ENCODE peak calls at places on chromosomes 6 and 20, in eight cellular contexts. One of them, this sample, is unnamed.

GRCh38 chr6:3987072-3987471 is 91.9 kb downstream of the FAM217A start:
- DNase-seq in testis: no peak
- DNase-seq in H1: no peak
- DNase-seq in Peyer's patch: no peak
- DNase-seq in HepG2: no peak
- DNase-seq in GM12878: no peak
- DNase-seq in stomach: no peak
- DNase-seq in endothelial cell of umbilical vein: peak; percentile 84
- DNase-seq in this sample: no peak

GRCh38 chr6:43926644-43927524 is 156.9 kb downstream of the VEGFA start:
- DNase-seq in testis: no peak
- DNase-seq in Peyer's patch: peak; percentile 70
- DNase-seq in endothelial cell of umbilical vein: peak; percentile 57
- DNase-seq in HepG2: peak; percentile 90
- DNase-seq in GM12878: no peak
- DNase-seq in stomach: peak; percentile 72
- DNase-seq in H1: no peak
- DNase-seq in this sample: peak; percentile 89

GRCh38 chr20:60036346-60037119 is 78.3 kb downstream of the CDH26 start:
- DNase-seq in GM12878: no peak
- DNase-seq in HepG2: no peak
- DNase-seq in Peyer's patch: no peak
- DNase-seq in stomach: no peak
- DNase-seq in endothelial cell of umbilical vein: no peak
- DNase-seq in testis: no peak
- DNase-seq in H1: no peak
- DNase-seq in this sample: no peak

GRCh38 chr20:50815162-50815989 is 20.5 kb downstream of the BCAS4 start:
- DNase-seq in testis: no peak
- DNase-seq in endothelial cell of umbilical vein: no peak
- DNase-seq in HepG2: no peak
- DNase-seq in Peyer's patch: no peak
- DNase-seq in stomach: no peak
- DNase-seq in GM12878: peak; percentile 65
- DNase-seq in H1: no peak
- DNase-seq in this sample: no peak

GRCh38 chr20:10461495-10461894 is 26.4 kb downstream of the SLX4IP start:
- DNase-seq in HepG2: no peak
- DNase-seq in testis: no peak
- DNase-seq in endothelial cell of umbilical vein: no peak
- DNase-seq in Peyer's patch: no peak
- DNase-seq in stomach: no peak
- DNase-seq in GM12878: no peak
- DNase-seq in H1: no peak
- DNase-seq in this sample: no peak

GRCh38 chr6:136669299-136669699 is 119.1 kb upstream of the MAP7 start:
- DNase-seq in stomach: no peak
- DNase-seq in H1: no peak
- DNase-seq in GM12878: no peak
- DNase-seq in HepG2: peak; percentile 19
- DNase-seq in endothelial cell of umbilical vein: peak; percentile 69
- DNase-seq in testis: no peak
- DNase-seq in Peyer's patch: no peak
- DNase-seq in this sample: no peak

GRCh38 chr6:87291879-87292278 is 30.5 kb upstream of the SMIM8 start:
- DNase-seq in HepG2: no peak
- DNase-seq in GM12878: no peak
- DNase-seq in endothelial cell of umbilical vein: no peak
- DNase-seq in H1: no peak
- DNase-seq in testis: no peak
- DNase-seq in stomach: no peak
- DNase-seq in Peyer's patch: no peak
- DNase-seq in this sample: no peak

GRCh38 chr6:24506814-24507520 is 12.2 kb downstream of the ALDH5A1 start:
- DNase-seq in endothelial cell of umbilical vein: no peak
- DNase-seq in stomach: no peak
- DNase-seq in H1: no peak
- DNase-seq in testis: no peak
- DNase-seq in HepG2: no peak
- DNase-seq in GM12878: no peak
- DNase-seq in Peyer's patch: no peak
- DNase-seq in this sample: no peak

GRCh38 chr6:83073620-83074019 is 6.1 kb downstream of the DOP1A start:
- DNase-seq in stomach: no peak
- DNase-seq in GM12878: no peak
- DNase-seq in HepG2: no peak
- DNase-seq in Peyer's patch: no peak
- DNase-seq in testis: no peak
- DNase-seq in H1: no peak
- DNase-seq in endothelial cell of umbilical vein: no peak
- DNase-seq in this sample: no peak

GRCh38 chr6:47772359-47772758 is 9.5 kb upstream of the OPN5 start:
- DNase-seq in endothelial cell of umbilical vein: no peak
- DNase-seq in testis: no peak
- DNase-seq in stomach: no peak
- DNase-seq in HepG2: no peak
- DNase-seq in Peyer's patch: no peak
- DNase-seq in H1: no peak
- DNase-seq in GM12878: no peak
- DNase-seq in this sample: no peak

GRCh38 chr20:57399587-57400261 is 8.5 kb downstream of the RBM38 start:
- DNase-seq in HepG2: no peak
- DNase-seq in endothelial cell of umbilical vein: no peak
- DNase-seq in GM12878: peak; percentile 71
- DNase-seq in Peyer's patch: no peak
- DNase-seq in H1: no peak
- DNase-seq in testis: peak; percentile 59
- DNase-seq in stomach: peak; percentile 53
- DNase-seq in this sample: peak; percentile 15

GRCh38 chr6:27873101-27874030 is 38.8 kb downstream of the OR2B2 start:
- DNase-seq in GM12878: peak; percentile 90
- DNase-seq in H1: peak; percentile 86
- DNase-seq in HepG2: no peak
- DNase-seq in testis: peak; percentile 58
- DNase-seq in endothelial cell of umbilical vein: peak; percentile 89
- DNase-seq in Peyer's patch: peak; percentile 77
- DNase-seq in stomach: peak; percentile 68
- DNase-seq in this sample: peak; percentile 56

DNA sequence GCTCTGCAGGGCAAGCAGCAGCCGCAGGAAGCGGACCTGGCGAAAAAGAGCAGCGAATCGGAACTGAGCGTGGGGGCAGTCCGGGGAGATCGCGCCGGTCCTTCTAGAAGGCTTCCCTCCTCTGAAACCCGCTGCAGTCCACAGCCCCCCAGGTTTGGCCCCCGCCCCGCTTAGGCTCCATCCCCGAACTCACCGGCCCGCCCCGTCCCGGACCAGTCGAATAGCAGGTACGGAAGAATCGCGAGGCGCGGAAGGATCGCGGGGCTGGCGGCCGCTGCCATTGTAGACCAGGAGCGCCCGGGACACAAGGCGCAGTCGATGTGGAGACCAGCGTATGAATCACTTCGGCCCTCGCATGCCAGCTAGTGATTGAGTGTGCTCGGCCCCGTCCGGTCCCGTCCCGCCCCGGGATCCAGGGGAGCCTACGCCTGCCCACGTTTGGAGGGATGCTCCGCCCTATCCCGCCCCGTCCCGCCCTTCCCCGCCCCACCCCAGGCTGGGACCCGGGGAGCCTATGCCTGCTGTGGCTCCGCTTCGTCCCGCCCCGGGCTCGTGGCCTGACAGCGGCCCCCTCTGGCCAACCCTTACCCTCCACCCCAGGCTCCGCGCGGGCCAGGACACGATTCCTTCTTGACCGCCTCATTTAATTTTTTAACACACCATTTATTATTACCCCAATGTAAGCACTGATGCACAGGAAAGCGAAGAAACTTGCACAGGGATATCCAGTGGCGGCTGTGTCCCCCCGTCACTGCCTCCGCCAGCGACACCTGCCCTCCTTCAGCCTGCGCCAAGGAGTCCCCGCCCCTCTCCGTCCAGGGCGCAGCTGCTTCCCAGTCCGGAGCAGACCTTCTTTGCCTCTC is at the start of gene ULBP3:
- DNase-seq in Peyer's patch: peak; percentile 94
- DNase-seq in testis: peak; percentile 88
- DNase-seq in stomach: peak; percentile 92
- DNase-seq in H1: peak; percentile 85
- DNase-seq in HepG2: peak; percentile 69
- DNase-seq in GM12878: no peak
- DNase-seq in endothelial cell of umbilical vein: peak; percentile 97
- DNase-seq in this sample: peak; percentile 96
- TF ChIP-seq POLR2A in Peyer's patch: peak; percentile 29
- TF ChIP-seq POLR2A in testis: no peak
- TF ChIP-seq POLR2A in stomach: no peak
- TF ChIP-seq POLR2A in H1: peak; percentile 56
- TF ChIP-seq POLR2A in HepG2: no peak
- TF ChIP-seq POLR2A in GM12878: peak; percentile 38
- TF ChIP-seq POLR2A in endothelial cell of umbilical vein: peak; percentile 92
- TF ChIP-seq POLR2A in this sample: peak; percentile 36

GRCh38 chr6:67888886-67889681 is 746.0 kb upstream of the ADGRB3 start:
- DNase-seq in GM12878: no peak
- DNase-seq in HepG2: peak; percentile 3
- DNase-seq in stomach: no peak
- DNase-seq in testis: no peak
- DNase-seq in H1: no peak
- DNase-seq in endothelial cell of umbilical vein: no peak
- DNase-seq in Peyer's patch: no peak
- DNase-seq in this sample: no peak
- TF ChIP-seq POLR2A in GM12878: no peak
- TF ChIP-seq POLR2A in HepG2: no peak
- TF ChIP-seq POLR2A in stomach: no peak
- TF ChIP-seq POLR2A in testis: no peak
- TF ChIP-seq POLR2A in H1: no peak
- TF ChIP-seq POLR2A in endothelial cell of umbilical vein: no peak
- TF ChIP-seq POLR2A in Peyer's patch: no peak
- TF ChIP-seq POLR2A in this sample: no peak

GRCh38 chr6:106099235-106099537 is 13.1 kb downstream of the PRDM1 start:
- DNase-seq in testis: no peak
- DNase-seq in stomach: no peak
- DNase-seq in GM12878: no peak
- DNase-seq in endothelial cell of umbilical vein: no peak
- DNase-seq in Peyer's patch: no peak
- DNase-seq in H1: no peak
- DNase-seq in HepG2: no peak
- DNase-seq in this sample: no peak

GRCh38 chr6:106100755-106101154 is 14.6 kb downstream of the PRDM1 start:
- DNase-seq in GM12878: no peak
- DNase-seq in testis: no peak
- DNase-seq in Peyer's patch: no peak
- DNase-seq in stomach: no peak
- DNase-seq in H1: no peak
- DNase-seq in HepG2: no peak
- DNase-seq in endothelial cell of umbilical vein: no peak
- DNase-seq in this sample: no peak

GRCh38 chr6:106101466-106101865 is 15.3 kb downstream of the PRDM1 start:
- DNase-seq in stomach: no peak
- DNase-seq in H1: no peak
- DNase-seq in Peyer's patch: no peak
- DNase-seq in endothelial cell of umbilical vein: no peak
- DNase-seq in testis: no peak
- DNase-seq in HepG2: no peak
- DNase-seq in GM12878: no peak
- DNase-seq in this sample: no peak

GRCh38 chr6:106097368-106098231 is 11.5 kb downstream of the PRDM1 start:
- DNase-seq in GM12878: peak; percentile 78
- DNase-seq in endothelial cell of umbilical vein: peak; percentile 65
- DNase-seq in stomach: no peak
- DNase-seq in Peyer's patch: no peak
- DNase-seq in HepG2: no peak
- DNase-seq in H1: no peak
- DNase-seq in testis: peak; percentile 43
- DNase-seq in this sample: no peak

DNA sequence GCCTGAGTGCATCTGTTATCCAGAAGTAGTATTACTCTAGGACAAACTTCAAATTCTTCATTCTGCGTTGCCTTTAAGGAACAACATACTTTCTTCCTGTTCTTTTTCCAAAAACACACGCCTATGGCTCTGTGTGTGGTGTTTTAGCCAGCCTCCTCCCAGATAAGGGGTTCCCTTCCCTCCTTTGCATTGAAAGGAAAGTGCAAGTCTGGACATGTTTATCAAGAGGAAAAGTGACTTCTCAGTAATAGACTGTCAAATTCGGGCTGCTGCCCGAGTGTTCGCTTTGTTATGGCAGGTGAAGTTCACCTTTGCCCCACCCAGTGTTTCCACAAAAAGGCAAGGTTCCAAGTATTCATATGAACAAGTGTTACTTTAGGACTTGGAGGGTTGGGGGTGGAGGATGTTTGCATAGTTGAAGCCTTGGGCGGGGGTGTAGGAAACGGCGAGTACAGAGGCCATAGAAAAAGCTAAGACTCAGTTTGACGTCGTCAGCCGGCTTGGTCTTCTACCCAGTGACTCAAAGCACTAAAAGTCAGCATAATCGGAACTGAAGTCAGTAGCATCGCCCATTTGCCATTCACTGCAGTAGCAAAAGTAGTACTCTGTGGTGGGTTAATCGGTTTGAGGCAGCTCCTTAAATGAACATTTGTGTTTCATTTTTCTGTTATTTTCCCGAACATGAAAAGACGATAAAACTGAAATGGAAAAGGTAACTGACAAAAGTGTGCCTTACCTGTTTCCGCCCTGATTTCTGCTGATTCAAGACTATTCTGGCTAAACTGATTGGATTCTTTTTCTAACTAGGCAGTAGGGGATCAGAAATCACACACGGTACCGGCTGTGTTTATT is 12.5 kb downstream of the PRDM1 start:
- DNase-seq in GM12878: peak; percentile 66
- DNase-seq in testis: peak; percentile 33
- DNase-seq in endothelial cell of umbilical vein: peak; percentile 71
- DNase-seq in Peyer's patch: peak; percentile 70
- DNase-seq in stomach: peak; percentile 73
- DNase-seq in HepG2: no peak
- DNase-seq in H1: no peak
- DNase-seq in this sample: no peak
- TF ChIP-seq POLR2A in GM12878: peak; percentile 63
- TF ChIP-seq POLR2A in testis: no peak
- TF ChIP-seq POLR2A in endothelial cell of umbilical vein: peak; percentile 12
- TF ChIP-seq POLR2A in Peyer's patch: peak; percentile 75
- TF ChIP-seq POLR2A in stomach: no peak
- TF ChIP-seq POLR2A in HepG2: no peak
- TF ChIP-seq POLR2A in H1: no peak
- TF ChIP-seq POLR2A in this sample: no peak

DNA sequence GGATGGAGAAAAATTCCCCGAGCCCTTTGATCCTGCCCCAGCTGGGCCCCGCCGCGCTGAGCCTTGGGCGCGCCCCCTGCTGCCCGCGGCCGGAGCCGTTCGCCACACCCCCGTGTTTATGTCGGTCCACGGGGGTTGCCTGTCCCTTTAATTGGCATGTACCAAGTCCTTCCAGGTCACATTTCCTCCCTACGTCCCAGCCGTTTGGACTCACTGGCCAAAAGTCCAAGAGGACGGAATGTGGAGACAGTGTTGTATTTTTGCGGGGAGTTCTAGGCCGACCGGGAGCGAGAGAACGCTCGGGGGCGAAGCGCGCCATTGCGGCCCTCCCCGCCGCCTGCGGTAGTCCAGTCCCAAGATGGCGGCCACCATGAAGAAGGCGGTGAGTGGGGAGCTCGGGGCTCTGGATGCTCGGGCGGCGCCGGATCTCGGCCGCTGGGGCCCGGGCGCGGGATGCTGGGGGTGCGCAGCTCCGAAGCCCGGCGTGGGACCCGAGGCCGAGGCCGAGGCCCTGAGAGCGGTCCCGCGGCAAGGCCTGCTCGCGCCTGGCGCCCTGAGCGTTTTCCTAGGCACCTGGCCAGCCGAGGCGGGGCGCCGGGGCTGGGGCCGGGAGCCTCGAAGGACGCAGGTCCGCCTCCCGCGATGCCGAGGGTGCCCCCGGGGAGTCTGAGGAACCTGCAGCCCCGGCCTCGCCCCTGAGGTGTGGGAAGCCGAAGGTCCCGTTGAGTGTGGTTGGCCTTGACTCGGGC is at the start of gene PFDN4:
- DNase-seq in H1: peak; percentile 91
- DNase-seq in testis: peak; percentile 88
- DNase-seq in HepG2: peak; percentile 88
- DNase-seq in GM12878: peak; percentile 64
- DNase-seq in endothelial cell of umbilical vein: peak; percentile 90
- DNase-seq in stomach: peak; percentile 84
- DNase-seq in Peyer's patch: peak; percentile 91
- DNase-seq in this sample: peak; percentile 88
- TF ChIP-seq POLR2A in H1: peak; percentile 44
- TF ChIP-seq POLR2A in testis: no peak
- TF ChIP-seq POLR2A in HepG2: peak; percentile 80
- TF ChIP-seq POLR2A in GM12878: peak; percentile 77
- TF ChIP-seq POLR2A in endothelial cell of umbilical vein: peak; percentile 67
- TF ChIP-seq POLR2A in stomach: no peak
- TF ChIP-seq POLR2A in Peyer's patch: no peak
- TF ChIP-seq POLR2A in this sample: peak; percentile 34

This sample was measured in adrenal gland.